ENCODE peak calls at places on chromosomes 5 and 9, in seven cellular contexts. One of them, this sample, is unnamed.

GRCh38 chr5:119745976-119746375 is 116.6 kb downstream of the FAM170A start:
- DNase-seq in AG04450: no peak
- DNase-seq in cardiac fibroblast: no peak
- DNase-seq in CD4-positive, alpha-beta memory T cell: no peak
- DNase-seq in lower leg skin: no peak
- DNase-seq in cardiac muscle cell: no peak
- DNase-seq in psoas muscle: no peak
- DNase-seq in this sample: no peak

GRCh38 chr9:134545213-134546211 is 96.1 kb upstream of the COL5A1 start:
- DNase-seq in cardiac fibroblast: peak; percentile 63
- DNase-seq in psoas muscle: no peak
- DNase-seq in lower leg skin: no peak
- DNase-seq in cardiac muscle cell: peak; percentile 84
- DNase-seq in AG04450: no peak
- DNase-seq in CD4-positive, alpha-beta memory T cell: no peak
- DNase-seq in this sample: no peak

GRCh38 chr9:101414839-101415238 is 16.2 kb downstream of the ZNF189 start:
- DNase-seq in CD4-positive, alpha-beta memory T cell: no peak
- DNase-seq in cardiac fibroblast: no peak
- DNase-seq in AG04450: no peak
- DNase-seq in cardiac muscle cell: no peak
- DNase-seq in psoas muscle: no peak
- DNase-seq in lower leg skin: no peak
- DNase-seq in this sample: no peak

GRCh38 chr5:128905225-128906110 is 59.8 kb upstream of the SLC27A6 start:
- DNase-seq in lower leg skin: peak; percentile 25
- DNase-seq in psoas muscle: no peak
- DNase-seq in cardiac muscle cell: peak; percentile 81
- DNase-seq in cardiac fibroblast: peak; percentile 78
- DNase-seq in CD4-positive, alpha-beta memory T cell: peak; percentile 43
- DNase-seq in AG04450: peak; percentile 21
- DNase-seq in this sample: peak; percentile 25

GRCh38 chr5:80243567-80243966 is 12.3 kb downstream of the SERINC5 start:
- DNase-seq in cardiac muscle cell: no peak
- DNase-seq in cardiac fibroblast: no peak
- DNase-seq in psoas muscle: no peak
- DNase-seq in CD4-positive, alpha-beta memory T cell: no peak
- DNase-seq in AG04450: no peak
- DNase-seq in lower leg skin: no peak
- DNase-seq in this sample: no peak

GRCh38 chr9:78026416-78026815 is 5.2 kb downstream of the GNAQ start:
- DNase-seq in cardiac fibroblast: peak; percentile 48
- DNase-seq in cardiac muscle cell: peak; percentile 27
- DNase-seq in psoas muscle: no peak
- DNase-seq in CD4-positive, alpha-beta memory T cell: no peak
- DNase-seq in lower leg skin: no peak
- DNase-seq in AG04450: no peak
- DNase-seq in this sample: no peak

GRCh38 chr5:130715541-130715940 is 449.5 kb downstream of the HINT1 start:
- DNase-seq in cardiac muscle cell: no peak
- DNase-seq in lower leg skin: no peak
- DNase-seq in AG04450: no peak
- DNase-seq in cardiac fibroblast: peak; percentile 56
- DNase-seq in psoas muscle: no peak
- DNase-seq in CD4-positive, alpha-beta memory T cell: no peak
- DNase-seq in this sample: no peak

GRCh38 chr9:99752710-99753109 is 69.0 kb upstream of the NR4A3 start:
- DNase-seq in CD4-positive, alpha-beta memory T cell: no peak
- DNase-seq in lower leg skin: no peak
- DNase-seq in cardiac muscle cell: peak; percentile 34
- DNase-seq in cardiac fibroblast: peak; percentile 85
- DNase-seq in psoas muscle: no peak
- DNase-seq in AG04450: no peak
- DNase-seq in this sample: no peak

GRCh38 chr9:114448706-114449105 is 56.6 kb downstream of the WHRN start:
- DNase-seq in cardiac fibroblast: peak; percentile 54
- DNase-seq in lower leg skin: no peak
- DNase-seq in cardiac muscle cell: peak; percentile 30
- DNase-seq in CD4-positive, alpha-beta memory T cell: no peak
- DNase-seq in AG04450: no peak
- DNase-seq in psoas muscle: no peak
- DNase-seq in this sample: no peak

GRCh38 chr9:122251351-122251750 is 13.3 kb downstream of the RBM18 start:
- DNase-seq in CD4-positive, alpha-beta memory T cell: no peak
- DNase-seq in cardiac muscle cell: no peak
- DNase-seq in AG04450: no peak
- DNase-seq in lower leg skin: no peak
- DNase-seq in psoas muscle: no peak
- DNase-seq in cardiac fibroblast: peak; percentile 10
- DNase-seq in this sample: no peak

GRCh38 chr9:114641974-114642373 is 15.6 kb downstream of the TEX53 start:
- DNase-seq in cardiac muscle cell: no peak
- DNase-seq in lower leg skin: no peak
- DNase-seq in psoas muscle: no peak
- DNase-seq in CD4-positive, alpha-beta memory T cell: no peak
- DNase-seq in AG04450: no peak
- DNase-seq in cardiac fibroblast: no peak
- DNase-seq in this sample: no peak

GRCh38 chr5:135331612-135332011 is 67.4 kb downstream of the MACROH2A1 start:
- DNase-seq in psoas muscle: no peak
- DNase-seq in cardiac muscle cell: no peak
- DNase-seq in CD4-positive, alpha-beta memory T cell: no peak
- DNase-seq in AG04450: no peak
- DNase-seq in cardiac fibroblast: no peak
- DNase-seq in lower leg skin: no peak
- DNase-seq in this sample: no peak

GRCh38 chr5:10503997-10504761 is 59.7 kb upstream of the ANKRD33B start:
- DNase-seq in AG04450: no peak
- DNase-seq in CD4-positive, alpha-beta memory T cell: no peak
- DNase-seq in cardiac muscle cell: no peak
- DNase-seq in cardiac fibroblast: no peak
- DNase-seq in psoas muscle: no peak
- DNase-seq in lower leg skin: no peak
- DNase-seq in this sample: no peak

GRCh38 chr9:133114451-133114885 is 6.6 kb downstream of the RALGDS start:
- DNase-seq in CD4-positive, alpha-beta memory T cell: no peak
- DNase-seq in lower leg skin: no peak
- DNase-seq in psoas muscle: peak; percentile 67
- DNase-seq in AG04450: no peak
- DNase-seq in cardiac fibroblast: no peak
- DNase-seq in cardiac muscle cell: no peak
- DNase-seq in this sample: no peak

GRCh38 chr5:44663991-44664710 is 144.6 kb upstream of the MRPS30 start:
- DNase-seq in CD4-positive, alpha-beta memory T cell: no peak
- DNase-seq in cardiac fibroblast: no peak
- DNase-seq in lower leg skin: no peak
- DNase-seq in psoas muscle: no peak
- DNase-seq in cardiac muscle cell: no peak
- DNase-seq in AG04450: no peak
- DNase-seq in this sample: no peak

GRCh38 chr5:14327624-14328023 is 184.5 kb downstream of the TRIO start:
- DNase-seq in cardiac muscle cell: peak; percentile 32
- DNase-seq in psoas muscle: no peak
- DNase-seq in cardiac fibroblast: peak; percentile 34
- DNase-seq in AG04450: no peak
- DNase-seq in CD4-positive, alpha-beta memory T cell: no peak
- DNase-seq in lower leg skin: no peak
- DNase-seq in this sample: no peak

GRCh38 chr5:157571357-157571827 is 4.2 kb downstream of the ADAM19 start:
- DNase-seq in psoas muscle: no peak
- DNase-seq in cardiac fibroblast: peak; percentile 49
- DNase-seq in cardiac muscle cell: peak; percentile 65
- DNase-seq in lower leg skin: no peak
- DNase-seq in CD4-positive, alpha-beta memory T cell: peak; percentile 51
- DNase-seq in AG04450: no peak
- DNase-seq in this sample: peak; percentile 89

GRCh38 chr9:113602126-113603119 is 138.9 kb downstream of the RGS3 start:
- DNase-seq in psoas muscle: peak; percentile 90
- DNase-seq in CD4-positive, alpha-beta memory T cell: no peak
- DNase-seq in AG04450: no peak
- DNase-seq in lower leg skin: no peak
- DNase-seq in cardiac fibroblast: peak; percentile 83
- DNase-seq in cardiac muscle cell: peak; percentile 83
- DNase-seq in this sample: no peak

GRCh38 chr5:21776466-21776865 is 1076.7 kb downstream of the CDH12 start:
- DNase-seq in cardiac fibroblast: no peak
- DNase-seq in CD4-positive, alpha-beta memory T cell: no peak
- DNase-seq in cardiac muscle cell: no peak
- DNase-seq in AG04450: no peak
- DNase-seq in lower leg skin: no peak
- DNase-seq in psoas muscle: no peak
- DNase-seq in this sample: no peak

GRCh38 chr5:172090976-172091547 is 84.6 kb upstream of the FBXW11 start:
- DNase-seq in lower leg skin: no peak
- DNase-seq in AG04450: no peak
- DNase-seq in cardiac muscle cell: no peak
- DNase-seq in CD4-positive, alpha-beta memory T cell: no peak
- DNase-seq in cardiac fibroblast: no peak
- DNase-seq in psoas muscle: no peak
- DNase-seq in this sample: no peak

GRCh38 chr5:113871972-113872371 is 358.5 kb downstream of the YTHDC2 start:
- DNase-seq in CD4-positive, alpha-beta memory T cell: no peak
- DNase-seq in AG04450: no peak
- DNase-seq in psoas muscle: no peak
- DNase-seq in cardiac fibroblast: no peak
- DNase-seq in lower leg skin: no peak
- DNase-seq in cardiac muscle cell: no peak
- DNase-seq in this sample: no peak

GRCh38 chr5:98314262-98314661 is 459.2 kb upstream of the RGMB start:
- DNase-seq in lower leg skin: no peak
- DNase-seq in cardiac fibroblast: peak; percentile 93
- DNase-seq in cardiac muscle cell: peak; percentile 42
- DNase-seq in psoas muscle: no peak
- DNase-seq in CD4-positive, alpha-beta memory T cell: no peak
- DNase-seq in AG04450: no peak
- DNase-seq in this sample: no peak
- H3K4me3 ChIP-seq in lower leg skin: no peak overlapping the region
- H3K4me3 ChIP-seq in cardiac fibroblast: no peak overlapping the region
- H3K4me3 ChIP-seq in cardiac muscle cell: no peak overlapping the region
- H3K4me3 ChIP-seq in psoas muscle: no peak overlapping the region
- H3K4me3 ChIP-seq in CD4-positive, alpha-beta memory T cell: no peak overlapping the region
- H3K4me3 ChIP-seq in AG04450: no peak overlapping the region
- H3K4me3 ChIP-seq in this sample: no peak overlapping the region

DNA sequence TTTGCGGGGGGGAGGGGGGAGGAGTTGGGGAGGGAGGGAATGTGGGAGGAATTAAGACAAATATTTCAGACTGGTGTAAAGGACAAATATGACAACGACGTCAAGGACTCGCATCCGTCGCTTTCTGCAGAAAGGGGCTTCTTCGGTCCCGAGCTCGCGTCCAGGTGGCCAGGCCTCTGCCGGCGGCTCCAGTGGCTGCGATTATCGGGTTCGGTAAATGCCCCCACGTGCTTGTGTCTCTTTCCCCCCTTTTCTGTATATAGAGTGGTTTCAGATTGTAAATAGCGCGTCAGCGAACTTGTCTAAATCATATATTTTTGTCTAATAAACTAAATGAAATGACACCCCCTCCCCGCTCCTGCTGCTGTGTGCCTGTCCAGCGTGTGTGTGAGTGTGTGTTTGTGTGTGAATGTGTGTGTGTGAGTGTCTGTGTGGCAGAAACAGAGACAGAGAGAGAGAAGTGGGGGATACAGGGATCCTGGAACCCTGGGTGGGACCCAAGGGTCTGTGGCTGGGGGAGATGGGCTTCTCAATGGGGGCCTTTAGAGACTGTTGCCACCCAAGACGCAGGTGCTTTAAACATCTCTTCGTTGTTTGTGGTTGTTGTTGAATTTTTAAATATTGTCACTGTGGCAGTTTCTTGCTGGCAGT is 5.6 kb downstream of the IRX1 start:
- DNase-seq in AG04450: no peak
- DNase-seq in cardiac fibroblast: no peak
- DNase-seq in psoas muscle: no peak
- DNase-seq in cardiac muscle cell: no peak
- DNase-seq in CD4-positive, alpha-beta memory T cell: no peak
- DNase-seq in lower leg skin: no peak
- DNase-seq in this sample: no peak
- H3K4me3 ChIP-seq in AG04450: no peak overlapping the region
- H3K4me3 ChIP-seq in cardiac fibroblast: no peak overlapping the region
- H3K4me3 ChIP-seq in psoas muscle: no peak overlapping the region
- H3K4me3 ChIP-seq in cardiac muscle cell: peak overlapping the region; percentile 65
- H3K4me3 ChIP-seq in CD4-positive, alpha-beta memory T cell: no peak overlapping the region
- H3K4me3 ChIP-seq in lower leg skin: no peak overlapping the region
- H3K4me3 ChIP-seq in this sample: no peak overlapping the region

GRCh38 chr5:148829734-148830133 is 3.3 kb downstream of the ADRB2 start:
- DNase-seq in AG04450: no peak
- DNase-seq in cardiac fibroblast: no peak
- DNase-seq in lower leg skin: no peak
- DNase-seq in CD4-positive, alpha-beta memory T cell: no peak
- DNase-seq in cardiac muscle cell: no peak
- DNase-seq in psoas muscle: no peak
- DNase-seq in this sample: no peak

GRCh38 chr5:148830220-148830619 is 3.8 kb downstream of the ADRB2 start:
- DNase-seq in cardiac fibroblast: no peak
- DNase-seq in CD4-positive, alpha-beta memory T cell: no peak
- DNase-seq in lower leg skin: no peak
- DNase-seq in cardiac muscle cell: no peak
- DNase-seq in AG04450: no peak
- DNase-seq in psoas muscle: no peak
- DNase-seq in this sample: no peak

GRCh38 chr5:148833925-148834324 is 7.5 kb downstream of the ADRB2 start:
- DNase-seq in psoas muscle: no peak
- DNase-seq in lower leg skin: no peak
- DNase-seq in CD4-positive, alpha-beta memory T cell: no peak
- DNase-seq in AG04450: no peak
- DNase-seq in cardiac fibroblast: no peak
- DNase-seq in cardiac muscle cell: no peak
- DNase-seq in this sample: no peak

GRCh38 chr5:148833122-148833521 is 6.7 kb downstream of the ADRB2 start:
- DNase-seq in psoas muscle: no peak
- DNase-seq in CD4-positive, alpha-beta memory T cell: no peak
- DNase-seq in cardiac fibroblast: no peak
- DNase-seq in cardiac muscle cell: no peak
- DNase-seq in AG04450: no peak
- DNase-seq in lower leg skin: no peak
- DNase-seq in this sample: no peak

GRCh38 chr5:148831590-148832565 is 5.5 kb downstream of the ADRB2 start:
- DNase-seq in CD4-positive, alpha-beta memory T cell: no peak
- DNase-seq in psoas muscle: no peak
- DNase-seq in lower leg skin: peak; percentile 59
- DNase-seq in AG04450: no peak
- DNase-seq in cardiac muscle cell: no peak
- DNase-seq in cardiac fibroblast: no peak
- DNase-seq in this sample: peak; percentile 62
- H3K4me3 ChIP-seq in CD4-positive, alpha-beta memory T cell: no peak overlapping the region
- H3K4me3 ChIP-seq in psoas muscle: peak overlapping the region; percentile 86
- H3K4me3 ChIP-seq in lower leg skin: no peak overlapping the region
- H3K4me3 ChIP-seq in AG04450: no peak overlapping the region
- H3K4me3 ChIP-seq in cardiac muscle cell: no peak overlapping the region
- H3K4me3 ChIP-seq in cardiac fibroblast: no peak overlapping the region
- H3K4me3 ChIP-seq in this sample: no peak overlapping the region

DNA sequence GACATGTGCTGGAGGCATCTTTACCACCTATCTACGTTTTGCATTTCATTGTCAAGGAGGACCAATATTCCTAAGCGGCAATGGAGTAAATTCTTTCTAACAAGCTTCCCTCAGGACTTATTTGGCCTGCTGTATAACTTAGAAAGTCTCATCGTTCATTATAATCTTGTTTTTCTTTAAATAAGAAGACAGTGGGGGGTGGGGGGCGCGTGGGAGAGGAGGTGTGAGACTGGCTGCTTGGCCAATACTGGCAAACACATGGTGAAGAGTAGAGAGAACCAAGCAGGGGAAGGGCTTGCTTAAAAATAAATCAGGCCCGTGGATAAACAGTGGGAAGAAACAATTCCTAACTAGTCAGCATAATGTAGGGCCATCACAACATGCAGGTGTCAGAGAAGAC is 217.2 kb downstream of the GRIA1 start:
- DNase-seq in lower leg skin: no peak
- DNase-seq in cardiac muscle cell: no peak
- DNase-seq in psoas muscle: no peak
- DNase-seq in AG04450: no peak
- DNase-seq in cardiac fibroblast: no peak
- DNase-seq in CD4-positive, alpha-beta memory T cell: no peak
- DNase-seq in this sample: no peak
- H3K4me3 ChIP-seq in lower leg skin: no peak overlapping the region
- H3K4me3 ChIP-seq in cardiac muscle cell: no peak overlapping the region
- H3K4me3 ChIP-seq in psoas muscle: no peak overlapping the region
- H3K4me3 ChIP-seq in AG04450: no peak overlapping the region
- H3K4me3 ChIP-seq in cardiac fibroblast: no peak overlapping the region
- H3K4me3 ChIP-seq in CD4-positive, alpha-beta memory T cell: no peak overlapping the region
- H3K4me3 ChIP-seq in this sample: no peak overlapping the region

This sample was measured in GM12864.